ENCODE peak calls at places on chromosomes 11 and 22, in five cellular contexts. Y is H1, E is HCT116, A is K562, I is GM12878. U is an unnamed sample.

GRCh38 chr11:12690663-12691062 is 16.4 kb downstream of the TEAD1 start:
- DNase-seq in Y (no peak), E (no peak), A (no peak), I (no peak), U (no peak)

GRCh38 chr11:123457187-123457770 is 27.2 kb downstream of the GRAMD1B start:
- DNase-seq in Y (no peak), E (no peak), A (no peak), I (no peak), U (no peak)

GRCh38 chr11:41301023-41301422 is 158.4 kb downstream of the LRRC4C start:
- DNase-seq in Y (no peak), E (no peak), A (no peak), I (no peak), U (no peak)

GRCh38 chr11:38252620-38253019 is 1654.6 kb upstream of the RAG2 start:
- DNase-seq in Y (no peak), E (no peak), A (no peak), I (no peak), U (no peak)

GRCh38 chr11:31325162-31325561 is 44.4 kb downstream of the DCDC1 start:
- DNase-seq in Y (no peak), E (no peak), A (no peak), I (no peak), U (no peak)

GRCh38 chr11:118168316-118168715 is 8.1 kb downstream of the SCN2B start:
- DNase-seq in Y (no peak), E (no peak), A (no peak), I (no peak), U (no peak)

GRCh38 chr11:30553521-30554110 is 32.5 kb downstream of the MPPED2 start:
- DNase-seq in Y (no peak), E (no peak), A (no peak), I (no peak), U (no peak)

GRCh38 chr11:112439614-112440013 is 179.0 kb upstream of the PLET1 start:
- DNase-seq in Y (no peak), E (no peak), A (no peak), I (no peak), U (no peak)

GRCh38 chr22:45627489-45628233 is 44.0 kb upstream of the ATXN10 start:
- DNase-seq in Y (no peak), E (no peak), A (no peak), I (no peak), U (peak; percentile 66)

GRCh38 chr22:29734853-29735252 is 15.1 kb downstream of the CABP7 start:
- DNase-seq in Y (no peak), E (no peak), A (no peak), I (no peak), U (no peak)

GRCh38 chr22:29737251-29738117 is 17.7 kb downstream of the CABP7 start:
- DNase-seq in Y (no peak), E (no peak), A (no peak), I (no peak), U (no peak)

GRCh38 chr22:29734429-29734828 is 14.6 kb downstream of the CABP7 start:
- DNase-seq in Y (no peak), E (no peak), A (no peak), I (no peak), U (no peak)

GRCh38 chr22:29731058-29731850 is 11.5 kb downstream of the CABP7 start:
- DNase-seq in Y (no peak), E (no peak), A (no peak), I (no peak), U (no peak)

DNA sequence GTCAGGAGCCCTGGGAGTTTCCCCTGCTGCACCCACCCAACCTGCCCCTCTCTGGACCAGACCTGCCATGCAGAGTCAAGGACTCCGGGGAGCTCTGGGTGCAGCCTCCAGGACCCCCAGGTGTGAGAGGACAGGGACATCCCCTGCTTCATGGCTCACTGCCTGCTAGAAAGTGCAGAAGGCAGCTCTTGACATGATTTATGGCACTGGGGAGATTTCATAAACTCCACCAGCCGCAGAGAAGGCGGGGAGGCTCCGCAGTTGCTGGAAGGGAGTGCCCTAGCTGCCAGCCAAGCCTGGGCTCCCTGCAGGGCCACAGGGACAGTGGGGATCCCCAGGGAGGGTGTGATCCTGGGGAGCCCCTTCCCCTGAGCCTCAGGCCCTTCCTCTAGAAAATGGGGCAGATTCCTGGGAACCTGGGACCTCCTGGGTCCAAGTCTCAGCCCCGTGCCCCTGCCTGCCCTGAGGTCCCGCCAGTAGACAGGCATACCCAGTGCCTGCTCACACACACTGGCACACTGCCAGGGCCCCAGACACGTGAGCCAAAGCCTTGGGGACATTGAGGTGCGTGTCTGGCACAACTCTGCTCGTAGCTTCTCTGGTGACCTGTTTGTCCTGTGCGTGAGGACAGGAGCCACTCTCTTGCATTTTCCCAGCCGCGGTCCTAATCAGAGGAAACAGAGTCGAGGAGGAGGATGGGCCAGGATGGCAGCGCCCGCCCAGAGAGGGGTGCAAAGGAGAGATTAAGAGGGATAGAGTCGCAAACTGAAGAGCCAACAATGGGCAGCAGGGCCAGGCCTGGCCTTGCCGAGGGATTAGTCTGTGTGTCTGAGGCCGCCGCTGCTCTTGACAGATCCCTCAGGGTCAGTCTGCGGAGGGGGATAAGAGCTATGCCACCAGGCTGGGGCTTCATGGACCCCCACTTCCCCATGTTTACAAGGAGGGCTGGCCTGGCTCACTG is 13.8 kb downstream of the CABP7 start:
- DNase-seq in Y (no peak), E (no peak), A (no peak), I (peak; percentile 17), U (no peak)
- TF ChIP-seq SP1 in Y (no peak), E (no peak), A (no peak), I (no peak), U (no peak)

GRCh38 chr11:65573391-65574146 is 1.2 kb downstream of the FAM89B start:
- DNase-seq in Y (no peak), E (no peak), A (no peak), I (no peak), U (no peak)

GRCh38 chr11:65575568-65576231 is at the start of gene EHBP1L1:
- DNase-seq in Y (no peak), E (no peak), A (peak; percentile 91), I (peak; percentile 70), U (no peak)

GRCh38 chr11:65574963-65575567 is 788 bp upstream of the EHBP1L1 start:
- DNase-seq in Y (no peak), E (no peak), A (no peak), I (no peak), U (no peak)

GRCh38 chr11:65572356-65573043 is at the start of gene FAM89B:
- DNase-seq in Y (no peak), E (no peak), A (peak; percentile 63), I (no peak), U (no peak)

DNA sequence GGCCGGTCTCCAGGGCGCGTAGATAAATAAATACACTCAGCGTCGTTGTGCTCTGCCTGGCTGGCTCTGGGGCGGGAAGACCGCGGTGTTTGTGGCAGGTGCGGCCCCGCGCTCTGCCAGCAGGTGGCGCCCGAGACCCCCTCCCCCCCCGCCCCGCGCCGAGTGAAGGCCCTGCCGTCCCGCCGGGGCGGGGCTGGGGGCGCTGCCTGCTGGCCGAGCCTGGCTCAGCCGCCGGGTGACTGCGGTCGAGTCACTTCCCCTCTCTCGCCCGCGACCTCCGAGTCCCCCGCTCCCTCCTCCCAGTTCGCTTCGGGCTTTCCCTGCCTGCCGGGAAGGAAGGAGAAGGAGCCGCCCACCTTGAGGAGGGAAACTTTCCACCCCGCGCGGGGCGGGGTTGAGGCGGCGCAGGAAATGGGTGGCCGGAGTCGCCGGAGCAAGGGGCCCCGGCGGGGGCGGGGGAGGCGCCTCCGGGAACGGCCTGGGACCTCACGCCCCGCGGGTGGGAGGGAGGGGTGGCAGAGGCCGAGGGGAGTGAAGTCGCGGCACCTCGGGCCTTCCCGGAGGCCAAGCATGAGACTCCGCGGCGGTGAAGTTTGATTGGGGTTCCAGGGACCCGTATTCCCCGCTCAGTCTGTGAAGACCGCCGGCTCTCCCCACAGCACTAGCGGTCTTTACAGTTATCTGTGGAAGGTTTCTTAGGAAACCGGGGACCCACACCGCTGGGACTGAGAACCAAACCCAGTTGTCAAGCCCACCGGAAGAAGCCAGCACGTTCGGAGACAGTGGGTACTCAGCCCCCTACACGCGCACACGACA is 1.5 kb upstream of the EHBP1L1 start:
- DNase-seq in Y (peak; percentile 72), E (peak; percentile 83), A (peak; percentile 86), I (peak; percentile 82), U (peak; percentile 70)
- TF ChIP-seq ZNF274 in Y (no peak), E (no peak), A (no peak), I (no peak), U (no peak)

GRCh38 chr11:23403210-23404185 is 543.2 kb upstream of the CCDC179 start:
- DNase-seq in Y (no peak), E (no peak), A (no peak), I (no peak), U (no peak)
- TF ChIP-seq SP1 in Y (no peak), E (no peak), A (no peak), I (no peak), U (no peak)

GRCh38 chr11:2318123-2318522 is 16.3 kb downstream of the TSPAN32 start:
- DNase-seq in Y (no peak), E (no peak), A (no peak), I (no peak), U (no peak)

GRCh38 chr11:2317354-2318050 is 15.7 kb downstream of the TSPAN32 start:
- DNase-seq in Y (no peak), E (no peak), A (no peak), I (no peak), U (no peak)

GRCh38 chr11:2316169-2316962 is 14.6 kb downstream of the TSPAN32 start:
- DNase-seq in Y (no peak), E (no peak), A (no peak), I (no peak), U (no peak)

GRCh38 chr11:2315395-2316168 is 13.8 kb downstream of the TSPAN32 start:
- DNase-seq in Y (no peak), E (no peak), A (no peak), I (no peak), U (no peak)

GRCh38 chr11:2316963-2317244 is 15.1 kb downstream of the TSPAN32 start:
- DNase-seq in Y (no peak), E (no peak), A (no peak), I (no peak), U (no peak)
- TF ChIP-seq ZNF274 in Y (no peak), E (no peak), A (no peak), I (no peak), U (no peak)

GRCh38 chr22:37659066-37659896 is 758 bp downstream of the PDXP start:
- DNase-seq in Y (no peak), E (no peak), A (peak; percentile 50), I (no peak), U (peak; percentile 73)
- TF ChIP-seq SP1 in Y (no peak), E (no peak), A (no peak), I (no peak), U (no peak)

GRCh38 chr11:106231591-106231990 is 154.1 kb downstream of the AASDHPPT start:
- DNase-seq in Y (no peak), E (no peak), A (no peak), I (no peak), U (no peak)
- TF ChIP-seq ZNF274 in Y (no peak), E (no peak), A (no peak), I (no peak), U (no peak)

DNA sequence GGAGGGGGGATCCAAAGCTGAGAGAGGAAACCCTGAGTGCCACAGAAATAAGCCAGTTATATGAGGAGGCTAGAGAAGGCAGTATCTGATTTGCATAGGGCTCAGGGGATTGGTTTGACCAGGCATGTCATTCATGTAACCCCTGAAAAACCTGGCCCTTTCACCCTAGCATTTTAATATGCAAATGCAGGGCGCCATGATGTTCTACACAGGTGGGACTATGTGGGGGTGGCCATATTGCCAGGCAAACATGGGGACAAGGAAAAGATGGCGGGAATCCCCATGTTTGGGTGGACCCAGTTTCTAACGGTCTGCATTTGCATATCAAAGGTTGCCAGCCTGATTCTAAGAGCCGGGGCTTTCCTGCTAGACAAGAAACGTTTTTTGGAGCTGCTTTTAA is 27.2 kb downstream of the CSF2RB start:
- DNase-seq in Y (no peak), E (no peak), A (no peak), I (peak; percentile 69), U (no peak)
- TF ChIP-seq SP1 in Y (no peak), E (no peak), A (no peak), I (peak; percentile 31), U (no peak)

GRCh38 chr11:36122715-36123114 is 166.5 kb downstream of the COMMD9 start:
- DNase-seq in Y (no peak), E (no peak), A (no peak), I (no peak), U (no peak)
- TF ChIP-seq ZNF274 in Y (no peak), E (no peak), A (no peak), I (no peak), U (no peak)